ENCODE peak calls at places on chromosome 19, in six cellular contexts. One of them, this sample, is unnamed.

GRCh38 chr19:34732548-34733255 is 1.3 kb upstream of the ZNF181 start:
- DNase-seq in SK-N-SH: peak
- DNase-seq in GM23248: no peak
- DNase-seq in OCI-LY7: peak
- DNase-seq in HCT116: no peak
- DNase-seq in neural progenitor cell: peak
- DNase-seq in this sample: peak

GRCh38 chr19:35542209-35542608 is 3.2 kb upstream of the TMEM147 start:
- DNase-seq in SK-N-SH: no peak
- DNase-seq in GM23248: no peak
- DNase-seq in OCI-LY7: no peak
- DNase-seq in HCT116: no peak
- DNase-seq in neural progenitor cell: no peak
- DNase-seq in this sample: no peak

GRCh38 chr19:17052439-17052838 is 22.8 kb downstream of the HAUS8 start:
- DNase-seq in SK-N-SH: peak
- DNase-seq in GM23248: peak
- DNase-seq in OCI-LY7: peak
- DNase-seq in HCT116: peak
- DNase-seq in neural progenitor cell: peak
- DNase-seq in this sample: peak

GRCh38 chr19:18362934-18363542 is 22.6 kb downstream of the PGPEP1 start:
- DNase-seq in SK-N-SH: no peak
- DNase-seq in GM23248: no peak
- DNase-seq in OCI-LY7: no peak
- DNase-seq in HCT116: no peak
- DNase-seq in neural progenitor cell: no peak
- DNase-seq in this sample: no peak

GRCh38 chr19:3986260-3987041 is 1.2 kb upstream of the EEF2 start:
- DNase-seq in SK-N-SH: peak
- DNase-seq in GM23248: peak
- DNase-seq in OCI-LY7: peak
- DNase-seq in HCT116: peak
- DNase-seq in neural progenitor cell: peak
- DNase-seq in this sample: peak

GRCh38 chr19:4452230-4452990 is 5.2 kb downstream of the UBXN6 start:
- DNase-seq in SK-N-SH: peak
- DNase-seq in GM23248: no peak
- DNase-seq in OCI-LY7: no peak
- DNase-seq in HCT116: no peak
- DNase-seq in neural progenitor cell: no peak
- DNase-seq in this sample: no peak

GRCh38 chr19:19820774-19821315 is 705 bp downstream of the ZNF506 start:
- DNase-seq in SK-N-SH: no peak
- DNase-seq in GM23248: peak
- DNase-seq in OCI-LY7: peak
- DNase-seq in HCT116: no peak
- DNase-seq in neural progenitor cell: no peak
- DNase-seq in this sample: no peak

GRCh38 chr19:18502633-18503294 is 19.1 kb downstream of the ELL start:
- DNase-seq in SK-N-SH: peak
- DNase-seq in GM23248: no peak
- DNase-seq in OCI-LY7: no peak
- DNase-seq in HCT116: no peak
- DNase-seq in neural progenitor cell: no peak
- DNase-seq in this sample: no peak

GRCh38 chr19:12205296-12205695 is 42.4 kb downstream of the ZNF136 start:
- DNase-seq in SK-N-SH: no peak
- DNase-seq in GM23248: no peak
- DNase-seq in OCI-LY7: no peak
- DNase-seq in HCT116: no peak
- DNase-seq in neural progenitor cell: no peak
- DNase-seq in this sample: no peak

GRCh38 chr19:3645067-3645396 is 18.4 kb upstream of the CACTIN start:
- DNase-seq in SK-N-SH: no peak
- DNase-seq in GM23248: no peak
- DNase-seq in OCI-LY7: no peak
- DNase-seq in HCT116: no peak
- DNase-seq in neural progenitor cell: no peak
- DNase-seq in this sample: no peak

GRCh38 chr19:23718802-23719201 is 31.8 kb upstream of the ZNF675 start:
- DNase-seq in SK-N-SH: no peak
- DNase-seq in GM23248: no peak
- DNase-seq in OCI-LY7: no peak
- DNase-seq in HCT116: no peak
- DNase-seq in neural progenitor cell: peak
- DNase-seq in this sample: no peak

GRCh38 chr19:49107625-49108459 is 6.3 kb upstream of the LIN7B start:
- DNase-seq in SK-N-SH: no peak
- DNase-seq in GM23248: no peak
- DNase-seq in OCI-LY7: no peak
- DNase-seq in HCT116: no peak
- DNase-seq in neural progenitor cell: no peak
- DNase-seq in this sample: no peak

GRCh38 chr19:58304255-58304654 is 922 bp upstream of the ERVK3-1 start:
- DNase-seq in SK-N-SH: no peak
- DNase-seq in GM23248: no peak
- DNase-seq in OCI-LY7: no peak
- DNase-seq in HCT116: no peak
- DNase-seq in neural progenitor cell: no peak
- DNase-seq in this sample: no peak

GRCh38 chr19:16654621-16655020 is 5.3 kb downstream of the SMIM7 start:
- DNase-seq in SK-N-SH: no peak
- DNase-seq in GM23248: no peak
- DNase-seq in OCI-LY7: no peak
- DNase-seq in HCT116: no peak
- DNase-seq in neural progenitor cell: no peak
- DNase-seq in this sample: no peak

GRCh38 chr19:55319786-55320185 is 5.4 kb downstream of the TMEM150B start:
- DNase-seq in SK-N-SH: peak
- DNase-seq in GM23248: peak
- DNase-seq in OCI-LY7: peak
- DNase-seq in HCT116: no peak
- DNase-seq in neural progenitor cell: peak
- DNase-seq in this sample: peak

GRCh38 chr19:51803529-51803928 is 8.6 kb downstream of the FPR3 start:
- DNase-seq in SK-N-SH: no peak
- DNase-seq in GM23248: no peak
- DNase-seq in OCI-LY7: no peak
- DNase-seq in HCT116: no peak
- DNase-seq in neural progenitor cell: no peak
- DNase-seq in this sample: no peak

GRCh38 chr19:31346660-31347059 is 2.6 kb downstream of the TSHZ3 start:
- DNase-seq in SK-N-SH: no peak
- DNase-seq in GM23248: no peak
- DNase-seq in OCI-LY7: no peak
- DNase-seq in HCT116: no peak
- DNase-seq in neural progenitor cell: no peak
- DNase-seq in this sample: no peak

GRCh38 chr19:38737921-38738731 is 6.1 kb downstream of the CAPN12 start:
- DNase-seq in SK-N-SH: no peak
- DNase-seq in GM23248: no peak
- DNase-seq in OCI-LY7: no peak
- DNase-seq in HCT116: no peak
- DNase-seq in neural progenitor cell: no peak
- DNase-seq in this sample: no peak

GRCh38 chr19:4425531-4425930 is 23.1 kb downstream of the CHAF1A start:
- DNase-seq in SK-N-SH: no peak
- DNase-seq in GM23248: peak
- DNase-seq in OCI-LY7: no peak
- DNase-seq in HCT116: no peak
- DNase-seq in neural progenitor cell: no peak
- DNase-seq in this sample: no peak

GRCh38 chr19:43290568-43291359 is 21.4 kb upstream of the PSG9 start:
- DNase-seq in SK-N-SH: no peak
- DNase-seq in GM23248: no peak
- DNase-seq in OCI-LY7: peak
- DNase-seq in HCT116: no peak
- DNase-seq in neural progenitor cell: no peak
- DNase-seq in this sample: no peak

GRCh38 chr19:23305555-23305954 is 55.4 kb upstream of the ZNF724 start:
- DNase-seq in SK-N-SH: peak
- DNase-seq in GM23248: no peak
- DNase-seq in OCI-LY7: peak
- DNase-seq in HCT116: no peak
- DNase-seq in neural progenitor cell: no peak
- DNase-seq in this sample: no peak

GRCh38 chr19:37355901-37356300 is 15.0 kb upstream of the ZNF527 start:
- DNase-seq in SK-N-SH: no peak
- DNase-seq in GM23248: no peak
- DNase-seq in OCI-LY7: no peak
- DNase-seq in HCT116: no peak
- DNase-seq in neural progenitor cell: no peak
- DNase-seq in this sample: no peak

GRCh38 chr19:56111601-56112312 is 9.3 kb downstream of the ZNF787 start:
- DNase-seq in SK-N-SH: peak
- DNase-seq in GM23248: no peak
- DNase-seq in OCI-LY7: no peak
- DNase-seq in HCT116: no peak
- DNase-seq in neural progenitor cell: peak
- DNase-seq in this sample: no peak

GRCh38 chr19:9295411-9295849 is 14.2 kb downstream of the ZNF699 start:
- DNase-seq in SK-N-SH: no peak
- DNase-seq in GM23248: no peak
- DNase-seq in OCI-LY7: no peak
- DNase-seq in HCT116: no peak
- DNase-seq in neural progenitor cell: no peak
- DNase-seq in this sample: no peak

GRCh38 chr19:38250821-38251563 is 5.2 kb downstream of the PPP1R14A start:
- DNase-seq in SK-N-SH: no peak
- DNase-seq in GM23248: peak
- DNase-seq in OCI-LY7: no peak
- DNase-seq in HCT116: no peak
- DNase-seq in neural progenitor cell: no peak
- DNase-seq in this sample: peak

GRCh38 chr19:36256853-36257511 is 42.1 kb downstream of the ZNF146 start:
- DNase-seq in SK-N-SH: peak
- DNase-seq in GM23248: no peak
- DNase-seq in OCI-LY7: no peak
- DNase-seq in HCT116: no peak
- DNase-seq in neural progenitor cell: no peak
- DNase-seq in this sample: no peak

GRCh38 chr19:5881543-5882299 is 11.4 kb upstream of the FUT5 start:
- DNase-seq in SK-N-SH: no peak
- DNase-seq in GM23248: no peak
- DNase-seq in OCI-LY7: no peak
- DNase-seq in HCT116: no peak
- DNase-seq in neural progenitor cell: no peak
- DNase-seq in this sample: no peak

GRCh38 chr19:18397242-18398202 is at the start of gene LRRC25:
- DNase-seq in SK-N-SH: peak
- DNase-seq in GM23248: no peak
- DNase-seq in OCI-LY7: peak
- DNase-seq in HCT116: no peak
- DNase-seq in neural progenitor cell: peak
- DNase-seq in this sample: no peak

DNA sequence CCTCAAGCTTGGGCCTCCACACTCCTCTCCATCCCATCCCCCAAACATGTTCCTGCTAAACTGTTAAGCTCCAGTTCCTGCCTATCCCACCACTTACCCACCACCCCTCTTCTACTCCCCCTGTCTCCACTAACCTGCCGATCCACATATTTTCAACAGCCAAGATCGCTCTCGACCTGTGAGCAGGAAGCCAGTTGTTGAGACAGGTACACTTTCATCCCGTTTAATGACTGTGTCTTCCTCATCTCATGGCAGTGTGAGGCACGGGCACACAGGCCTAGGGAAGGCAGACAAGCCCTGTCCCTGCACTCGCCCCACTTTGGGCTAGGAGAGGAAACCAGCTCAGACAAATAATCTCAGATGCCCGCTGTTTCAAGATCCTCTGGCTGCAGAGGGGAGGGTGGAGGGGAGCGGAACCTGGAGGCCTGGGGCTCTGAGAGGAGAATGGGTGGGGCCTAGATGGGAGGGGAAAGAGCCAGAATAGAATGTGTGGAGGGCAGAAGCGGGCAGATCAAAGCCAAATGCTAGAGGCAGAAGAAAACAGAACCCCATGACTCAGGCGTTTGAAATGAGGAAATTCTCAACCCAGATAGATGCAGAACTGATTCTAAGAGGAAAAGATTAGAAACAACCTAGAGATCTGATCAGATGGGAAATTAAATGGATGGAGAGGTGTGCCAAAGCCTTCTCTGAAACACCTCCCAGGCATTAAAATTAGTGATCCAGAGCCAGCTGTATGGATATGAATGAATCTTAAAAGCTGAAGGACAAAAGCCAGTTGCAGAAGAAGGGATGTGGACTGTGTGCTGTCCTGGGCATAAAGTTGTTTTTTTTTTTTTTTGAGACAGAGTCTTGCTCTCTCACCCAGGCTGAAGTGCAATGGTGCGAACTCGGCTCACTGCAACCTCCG is 16.9 kb upstream of the CYP2S1 start:
- DNase-seq in SK-N-SH: no peak
- DNase-seq in GM23248: peak
- DNase-seq in OCI-LY7: peak
- DNase-seq in HCT116: peak
- DNase-seq in neural progenitor cell: peak
- DNase-seq in this sample: peak
- TF ChIP-seq EZH2phosphoT487 in SK-N-SH: no peak
- TF ChIP-seq EZH2phosphoT487 in GM23248: no peak
- TF ChIP-seq EZH2phosphoT487 in OCI-LY7: no peak
- TF ChIP-seq EZH2phosphoT487 in HCT116: no peak
- TF ChIP-seq EZH2phosphoT487 in neural progenitor cell: no peak
- TF ChIP-seq EZH2phosphoT487 in this sample: no peak

GRCh38 chr19:41261474-41262190 is 2.5 kb upstream of the HNRNPUL1 start:
- DNase-seq in SK-N-SH: no peak
- DNase-seq in GM23248: no peak
- DNase-seq in OCI-LY7: no peak
- DNase-seq in HCT116: no peak
- DNase-seq in neural progenitor cell: no peak
- DNase-seq in this sample: peak
- TF ChIP-seq EZH2phosphoT487 in SK-N-SH: no peak
- TF ChIP-seq EZH2phosphoT487 in GM23248: no peak
- TF ChIP-seq EZH2phosphoT487 in OCI-LY7: no peak
- TF ChIP-seq EZH2phosphoT487 in HCT116: no peak
- TF ChIP-seq EZH2phosphoT487 in neural progenitor cell: no peak
- TF ChIP-seq EZH2phosphoT487 in this sample: no peak

DNA sequence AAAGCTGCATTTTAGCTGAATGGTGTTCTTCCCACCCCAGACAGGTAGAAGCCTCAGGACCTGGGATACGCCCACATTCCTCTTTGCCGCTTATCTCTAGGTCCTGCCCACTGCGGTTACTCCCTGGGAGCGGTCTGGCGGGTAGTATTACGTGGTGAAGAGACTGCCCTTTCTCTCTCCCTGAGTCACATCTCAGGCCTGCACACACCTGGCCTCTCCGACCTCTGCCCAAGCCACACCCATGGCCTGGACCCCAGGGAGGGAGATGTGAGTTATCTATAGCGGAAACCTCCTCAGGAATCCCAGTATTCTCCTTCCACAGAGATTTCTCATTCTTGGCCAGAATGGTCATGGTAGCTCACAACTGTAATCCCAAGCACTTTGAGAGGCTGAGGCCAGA is 17.3 kb downstream of the RHPN2 start:
- DNase-seq in SK-N-SH: no peak
- DNase-seq in GM23248: no peak
- DNase-seq in OCI-LY7: no peak
- DNase-seq in HCT116: peak
- DNase-seq in neural progenitor cell: no peak
- DNase-seq in this sample: peak
- TF ChIP-seq EZH2phosphoT487 in SK-N-SH: no peak
- TF ChIP-seq EZH2phosphoT487 in GM23248: no peak
- TF ChIP-seq EZH2phosphoT487 in OCI-LY7: no peak
- TF ChIP-seq EZH2phosphoT487 in HCT116: no peak
- TF ChIP-seq EZH2phosphoT487 in neural progenitor cell: no peak
- TF ChIP-seq EZH2phosphoT487 in this sample: no peak

GRCh38 chr19:46974181-46974580 is 45.5 kb upstream of the NPAS1 start:
- DNase-seq in SK-N-SH: no peak
- DNase-seq in GM23248: no peak
- DNase-seq in OCI-LY7: no peak
- DNase-seq in HCT116: no peak
- DNase-seq in neural progenitor cell: no peak
- DNase-seq in this sample: no peak
- TF ChIP-seq EZH2phosphoT487 in SK-N-SH: no peak
- TF ChIP-seq EZH2phosphoT487 in GM23248: no peak
- TF ChIP-seq EZH2phosphoT487 in OCI-LY7: no peak
- TF ChIP-seq EZH2phosphoT487 in HCT116: no peak
- TF ChIP-seq EZH2phosphoT487 in neural progenitor cell: no peak
- TF ChIP-seq EZH2phosphoT487 in this sample: no peak

This sample was measured in hepatocyte.